ENCODE peak calls at places on chromosomes 13 and 19, in ten cellular contexts. U is IMR-90, B is transverse colon, T is GM23338, G is tibial nerve, Q is kidney epithelial cell, D is tibial artery, C is fibroblast of lung, Z is heart right ventricle, M is lower lobe of right lung. P is an unnamed sample. For H3K27me3 and H3K36me3, the result is how much of the 10 kb centered on the place peaks cover.

GRCh38 chr19:40381321-40381720 is 8.7 kb downstream of the HIPK4 start:
- DNase-seq in U (no peak), B (no peak), T (peak), G (no peak), Q (no peak), D (no peak), C (no peak), Z (no peak), M (no peak), P (no peak)

GRCh38 chr19:52370341-52370710 is 603 bp downstream of the ZNF880 start:
- DNase-seq in U (no peak), B (no peak), T (no peak), G (no peak), Q (no peak), D (no peak), C (no peak), Z (no peak), M (no peak), P (no peak)

GRCh38 chr13:67048084-67048792 is 181.9 kb downstream of the PCDH9 start:
- DNase-seq in U (peak), B (no peak), T (no peak), G (no peak), Q (peak), D (no peak), C (peak), Z (no peak), M (no peak), P (no peak)

GRCh38 chr13:51534075-51534817 is 50.0 kb upstream of the WDFY2 start:
- DNase-seq in U (no peak), B (peak), T (no peak), G (peak), Q (no peak), D (no peak), C (no peak), Z (peak), M (peak), P (peak)

GRCh38 chr19:13699786-13700185 is 64.5 kb upstream of the MRI1 start:
- DNase-seq in U (no peak), B (no peak), T (no peak), G (no peak), Q (no peak), D (no peak), C (no peak), Z (no peak), M (no peak), P (no peak)

GRCh38 chr19:14410054-14410774 is 8.9 kb downstream of the DDX39A start:
- DNase-seq in U (no peak), B (no peak), T (no peak), G (no peak), Q (no peak), D (no peak), C (no peak), Z (no peak), M (peak), P (no peak)

GRCh38 chr19:5578094-5578846 is 10.5 kb upstream of the TINCR start:
- DNase-seq in U (peak), B (peak), T (peak), G (peak), Q (no peak), D (no peak), C (peak), Z (peak), M (peak), P (peak)

GRCh38 chr13:47175172-47175806 is 278.4 kb upstream of the HTR2A start:
- DNase-seq in U (peak), B (no peak), T (no peak), G (no peak), Q (peak), D (no peak), C (peak), Z (no peak), M (no peak), P (no peak)

GRCh38 chr13:27053902-27054595 is 117.6 kb downstream of the USP12 start:
- DNase-seq in U (peak), B (no peak), T (no peak), G (no peak), Q (peak), D (no peak), C (peak), Z (no peak), M (no peak), P (peak)

GRCh38 chr19:3145909-3146676 is 10.3 kb downstream of the GNA15 start:
- DNase-seq in U (no peak), B (no peak), T (no peak), G (no peak), Q (no peak), D (no peak), C (no peak), Z (no peak), M (peak), P (no peak)

GRCh38 chr13:110388141-110388943 is 81.3 kb downstream of the COL4A2 start:
- DNase-seq in U (peak), B (peak), T (peak), G (no peak), Q (no peak), D (peak), C (peak), Z (peak), M (peak), P (no peak)

GRCh38 chr19:53333071-53333465 is 481 bp upstream of the ZNF845 start:
- DNase-seq in U (no peak), B (peak), T (peak), G (peak), Q (no peak), D (peak), C (no peak), Z (peak), M (peak), P (peak)

GRCh38 chr19:52336976-52337375 is 933 bp downstream of the ZNF610 start:
- DNase-seq in U (peak), B (no peak), T (peak), G (no peak), Q (no peak), D (no peak), C (peak), Z (no peak), M (no peak), P (no peak)

GRCh38 chr13:113407531-113408393 is 43.8 kb upstream of the GRTP1 start:
- DNase-seq in U (no peak), B (no peak), T (no peak), G (no peak), Q (no peak), D (peak), C (no peak), Z (no peak), M (no peak), P (no peak)

GRCh38 chr19:18856385-18857126 is 24.8 kb downstream of the UPF1 start:
- DNase-seq in U (no peak), B (no peak), T (peak), G (no peak), Q (no peak), D (no peak), C (peak), Z (no peak), M (no peak), P (peak)

GRCh38 chr19:10069046-10069445 is 17.1 kb upstream of the SHFL start:
- DNase-seq in U (peak), B (no peak), T (no peak), G (no peak), Q (no peak), D (no peak), C (no peak), Z (no peak), M (no peak), P (peak)

GRCh38 chr13:46633416-46633815 is 80.4 kb downstream of the LRCH1 start:
- DNase-seq in U (peak), B (no peak), T (no peak), G (no peak), Q (peak), D (no peak), C (peak), Z (no peak), M (no peak), P (peak)

GRCh38 chr13:84896128-84896527 is 903.1 kb downstream of the SLITRK6 start:
- DNase-seq in U (peak), B (peak), T (peak), G (no peak), Q (peak), D (no peak), C (peak), Z (no peak), M (no peak), P (peak)

GRCh38 chr13:46660408-46660807 is 107.4 kb downstream of the LRCH1 start:
- DNase-seq in U (no peak), B (no peak), T (no peak), G (no peak), Q (no peak), D (no peak), C (no peak), Z (no peak), M (no peak), P (no peak)

GRCh38 chr13:76677047-76677446 is 209.2 kb downstream of the KCTD12 start:
- DNase-seq in U (peak), B (no peak), T (no peak), G (peak), Q (no peak), D (peak), C (peak), Z (peak), M (no peak), P (no peak)

GRCh38 chr13:85230754-85231153 is 568.5 kb downstream of the SLITRK6 start:
- DNase-seq in U (peak), B (no peak), T (no peak), G (no peak), Q (no peak), D (no peak), C (peak), Z (no peak), M (no peak), P (no peak)

GRCh38 chr13:58884810-58885209 is 1253.3 kb downstream of the PCDH17 start:
- DNase-seq in U (no peak), B (no peak), T (peak), G (no peak), Q (no peak), D (no peak), C (no peak), Z (no peak), M (no peak), P (no peak)

GRCh38 chr19:10453852-10454251 is 33.5 kb downstream of the PDE4A start:
- DNase-seq in U (no peak), B (no peak), T (no peak), G (no peak), Q (no peak), D (no peak), C (no peak), Z (no peak), M (no peak), P (no peak)

GRCh38 chr13:99087954-99088491 is 110.2 kb upstream of the DOCK9 start:
- DNase-seq in U (no peak), B (peak), T (peak), G (peak), Q (no peak), D (no peak), C (no peak), Z (no peak), M (no peak), P (no peak)

GRCh38 chr19:41844601-41845000 is at the start of gene LYPD4:
- DNase-seq in U (no peak), B (no peak), T (peak), G (no peak), Q (no peak), D (peak), C (no peak), Z (no peak), M (no peak), P (no peak)

GRCh38 chr19:18735324-18735723 is 51.8 kb downstream of the CRTC1 start:
- DNase-seq in U (no peak), B (no peak), T (no peak), G (no peak), Q (no peak), D (no peak), C (no peak), Z (no peak), M (no peak), P (no peak)

GRCh38 chr19:41587838-41588210 is 11.9 kb downstream of the CEACAM21 start:
- DNase-seq in U (no peak), B (no peak), T (no peak), G (no peak), Q (no peak), D (no peak), C (no peak), Z (no peak), M (no peak), P (no peak)

GRCh38 chr19:44734357-44734756 is 14.2 kb upstream of the BCL3 start:
- DNase-seq in U (no peak), B (no peak), T (no peak), G (no peak), Q (no peak), D (no peak), C (no peak), Z (no peak), M (no peak), P (no peak)

GRCh38 chr19:11164879-11165406 is 9.4 kb upstream of the SPC24 start:
- DNase-seq in U (peak), B (peak), T (no peak), G (peak), Q (no peak), D (peak), C (peak), Z (peak), M (peak), P (peak)

DNA sequence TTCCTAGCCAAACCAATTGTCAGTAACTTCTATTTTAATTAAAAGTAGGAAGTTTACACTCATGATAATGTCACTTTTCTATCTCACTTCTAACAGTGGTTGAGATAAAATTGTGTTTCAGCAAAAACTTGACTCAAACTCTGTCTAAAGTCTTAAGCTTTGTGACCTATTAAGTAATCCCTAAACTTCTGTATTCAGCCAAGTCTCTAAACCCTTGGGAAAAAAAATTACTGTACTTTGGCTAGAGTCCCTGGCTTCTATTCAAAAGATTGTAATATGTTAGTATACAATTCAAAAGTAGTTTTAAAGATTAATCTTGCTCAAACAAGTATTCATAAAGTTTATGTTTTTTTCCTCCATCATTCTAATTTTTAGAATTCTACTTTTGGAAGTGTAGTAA is 1248.8 kb downstream of the UQCRFS1 start:
- DNase-seq in U (no peak), B (no peak), T (no peak), G (no peak), Q (no peak), D (no peak), C (no peak), Z (no peak), M (no peak), P (no peak)
- H3K4me3 ChIP-seq in U (no peak), B (no peak), T (no peak), G (no peak), Q (no peak), D (no peak), C (no peak), Z (no peak), M (no peak), P (no peak)

DNA sequence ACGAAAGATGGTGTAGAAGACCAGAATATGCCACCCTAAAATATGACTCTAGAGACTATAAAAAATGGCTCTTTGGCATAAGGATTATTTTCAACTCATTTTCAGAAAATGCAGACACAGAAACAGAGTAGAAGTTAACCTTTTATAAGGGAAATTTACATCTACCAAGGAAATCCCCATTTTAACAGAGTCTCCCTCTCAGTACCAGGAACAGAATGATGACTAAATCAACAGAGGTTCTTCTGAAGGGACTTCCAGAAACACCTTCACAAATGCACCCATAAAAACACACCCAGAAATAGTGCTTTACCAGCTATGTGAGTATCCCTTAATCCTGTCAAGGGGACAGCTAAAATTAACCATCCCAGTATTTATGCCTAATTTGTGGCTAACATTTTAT is 29.1 kb downstream of the PLPP2 start:
- DNase-seq in U (no peak), B (no peak), T (no peak), G (no peak), Q (no peak), D (no peak), C (no peak), Z (no peak), M (no peak), P (no peak)
- H3K27me3 ChIP-seq in U (under half), B (under half), T (under half), G (under half), Q (under half), D (under half), C (under half), Z (under half), M (under half), P (under half)

GRCh38 chr19:49857834-49858590 is 7.1 kb downstream of the PTOV1 start:
- DNase-seq in U (no peak), B (no peak), T (no peak), G (no peak), Q (no peak), D (no peak), C (no peak), Z (no peak), M (no peak), P (no peak)

GRCh38 chr19:49859838-49860715 is 7.3 kb downstream of the PNKP start:
- DNase-seq in U (no peak), B (no peak), T (no peak), G (no peak), Q (no peak), D (no peak), C (no peak), Z (no peak), M (no peak), P (no peak)

GRCh38 chr19:49856574-49857021 is 5.6 kb downstream of the PTOV1 start:
- DNase-seq in U (no peak), B (no peak), T (no peak), G (no peak), Q (no peak), D (no peak), C (no peak), Z (no peak), M (no peak), P (no peak)

GRCh38 chr19:49857061-49857833 is 6.3 kb downstream of the PTOV1 start:
- DNase-seq in U (no peak), B (no peak), T (no peak), G (no peak), Q (no peak), D (no peak), C (no peak), Z (no peak), M (no peak), P (no peak)

DNA sequence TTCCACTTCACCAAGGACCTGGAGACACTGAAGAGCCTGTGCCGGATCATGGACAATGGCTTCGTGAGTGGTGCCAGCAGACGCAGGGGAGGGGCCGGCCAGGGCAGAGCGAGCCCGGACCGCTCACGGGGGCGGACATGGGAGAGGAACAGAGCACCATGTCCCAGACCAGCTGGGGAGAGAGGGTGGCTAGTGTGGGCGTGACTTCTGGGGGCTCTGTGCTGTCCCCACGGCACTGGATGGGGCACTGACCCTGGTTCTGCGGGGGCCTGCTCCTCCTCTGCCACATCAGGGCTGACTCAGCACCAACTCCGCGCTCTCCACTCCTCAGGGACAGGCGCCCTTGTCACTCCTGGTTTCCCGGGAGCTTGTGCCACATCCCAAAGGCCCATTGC is 7.6 kb downstream of the PTOV1 start:
- DNase-seq in U (no peak), B (no peak), T (no peak), G (no peak), Q (no peak), D (no peak), C (no peak), Z (no peak), M (no peak), P (no peak)
- H3K36me3 ChIP-seq in U (half or more), B (under half), T (under half), G (under half), Q (under half), D (under half), C (half or more), Z (under half), M (half or more), P (half or more)

DNA sequence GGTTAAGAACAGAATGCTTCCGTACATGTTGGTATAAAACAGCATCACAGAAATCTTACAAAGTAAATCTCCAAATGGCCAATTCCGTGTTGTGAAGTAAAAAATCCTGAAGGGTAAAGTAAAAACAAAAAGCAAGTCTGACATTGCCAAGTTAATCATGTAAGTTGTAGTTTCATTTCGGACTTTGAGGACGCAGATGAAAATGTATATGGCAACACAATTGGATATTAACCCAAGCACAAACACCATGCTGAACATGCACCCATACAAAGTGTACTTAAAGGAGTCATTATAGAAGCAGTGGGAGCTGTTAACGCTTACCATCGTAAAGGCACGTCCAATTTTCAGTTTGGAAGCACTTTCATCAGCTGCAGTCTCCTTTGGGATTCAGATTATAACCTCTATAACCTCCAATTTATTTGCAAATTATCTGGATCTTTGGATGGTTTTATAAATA is 785 bp downstream of the LPAR6 start:
- DNase-seq in U (peak), B (no peak), T (peak), G (no peak), Q (no peak), D (no peak), C (peak), Z (no peak), M (no peak), P (no peak)
- H3K4me3 ChIP-seq in U (peak), B (peak), T (peak), G (peak), Q (peak), D (peak), C (peak), Z (peak), M (peak), P (peak)

GRCh38 chr19:992670-993055 is 7.6 kb upstream of the GRIN3B start:
- DNase-seq in U (no peak), B (no peak), T (no peak), G (no peak), Q (no peak), D (no peak), C (no peak), Z (no peak), M (no peak), P (no peak)

GRCh38 chr19:993831-994393 is 6.3 kb upstream of the GRIN3B start:
- DNase-seq in U (no peak), B (no peak), T (no peak), G (no peak), Q (no peak), D (no peak), C (no peak), Z (no peak), M (peak), P (no peak)

GRCh38 chr19:994516-994915 is 5.7 kb upstream of the GRIN3B start:
- DNase-seq in U (no peak), B (no peak), T (no peak), G (no peak), Q (no peak), D (no peak), C (no peak), Z (no peak), M (no peak), P (no peak)

GRCh38 chr19:991932-992669 is 8.0 kb downstream of the WDR18 start:
- DNase-seq in U (no peak), B (no peak), T (no peak), G (no peak), Q (no peak), D (no peak), C (no peak), Z (no peak), M (no peak), P (no peak)

GRCh38 chr19:993361-993830 is 6.8 kb upstream of the GRIN3B start:
- DNase-seq in U (no peak), B (no peak), T (no peak), G (no peak), Q (no peak), D (no peak), C (no peak), Z (no peak), M (no peak), P (no peak)
- H3K27me3 ChIP-seq in U (under half), B (under half), T (under half), G (under half), Q (under half), D (under half), C (under half), Z (under half), M (under half), P (under half)